ENCODE peak calls at places on chromosomes 6 and 20, in four cellular contexts. One of them, this sample, is unnamed. For H3K36me3, the result is how much of the 10 kb centered on the place peaks cover.

GRCh38 chr6:78363688-78364087 is 503.7 kb upstream of the IRAK1BP1 start:
- DNase-seq in iPS DF 6.9: no peak
- DNase-seq in colonic mucosa: no peak
- DNase-seq in neuronal stem cell: no peak
- DNase-seq in this sample: no peak

GRCh38 chr6:31114540-31114876 is at the start of gene PSORS1C1:
- DNase-seq in iPS DF 6.9: no peak
- DNase-seq in colonic mucosa: peak
- DNase-seq in neuronal stem cell: no peak
- DNase-seq in this sample: no peak

GRCh38 chr6:143368426-143368825 is 82.1 kb downstream of the ADAT2 start:
- DNase-seq in iPS DF 6.9: no peak
- DNase-seq in colonic mucosa: no peak
- DNase-seq in neuronal stem cell: no peak
- DNase-seq in this sample: no peak

GRCh38 chr6:126312013-126312665 is 27.8 kb upstream of the CENPW start:
- DNase-seq in iPS DF 6.9: peak
- DNase-seq in colonic mucosa: no peak
- DNase-seq in neuronal stem cell: no peak
- DNase-seq in this sample: no peak

GRCh38 chr6:21914121-21914973 is 320.8 kb downstream of the SOX4 start:
- DNase-seq in iPS DF 6.9: no peak
- DNase-seq in colonic mucosa: peak
- DNase-seq in neuronal stem cell: no peak
- DNase-seq in this sample: no peak

GRCh38 chr6:125904871-125905270 is 51.7 kb upstream of the HINT3 start:
- DNase-seq in iPS DF 6.9: no peak
- DNase-seq in colonic mucosa: no peak
- DNase-seq in neuronal stem cell: no peak
- DNase-seq in this sample: no peak

GRCh38 chr6:167136376-167136775 is 13.5 kb downstream of the CCR6 start:
- DNase-seq in iPS DF 6.9: no peak
- DNase-seq in colonic mucosa: no peak
- DNase-seq in neuronal stem cell: no peak
- DNase-seq in this sample: no peak

GRCh38 chr20:24662756-24663399 is 193.4 kb downstream of the SYNDIG1 start:
- DNase-seq in iPS DF 6.9: no peak
- DNase-seq in colonic mucosa: no peak
- DNase-seq in neuronal stem cell: no peak
- DNase-seq in this sample: no peak

GRCh38 chr20:4829494-4830211 is 107.9 kb downstream of the PRND start:
- DNase-seq in iPS DF 6.9: no peak
- DNase-seq in colonic mucosa: no peak
- DNase-seq in neuronal stem cell: no peak
- DNase-seq in this sample: no peak

GRCh38 chr6:4879724-4880372 is 103.6 kb downstream of the CDYL start:
- DNase-seq in iPS DF 6.9: no peak
- DNase-seq in colonic mucosa: peak
- DNase-seq in neuronal stem cell: no peak
- DNase-seq in this sample: no peak

GRCh38 chr20:63739129-63740069 is at the start of gene SLC2A4RG:
- DNase-seq in iPS DF 6.9: no peak
- DNase-seq in colonic mucosa: peak
- DNase-seq in neuronal stem cell: peak
- DNase-seq in this sample: no peak

GRCh38 chr6:27332692-27333641 is 20.9 kb upstream of the POM121L2 start:
- DNase-seq in iPS DF 6.9: peak
- DNase-seq in colonic mucosa: no peak
- DNase-seq in neuronal stem cell: peak
- DNase-seq in this sample: peak

GRCh38 chr6:109082178-109082577 is 12.5 kb downstream of the SESN1 start:
- DNase-seq in iPS DF 6.9: no peak
- DNase-seq in colonic mucosa: no peak
- DNase-seq in neuronal stem cell: no peak
- DNase-seq in this sample: no peak

GRCh38 chr6:1596088-1596852 is 13.4 kb upstream of the FOXC1 start:
- DNase-seq in iPS DF 6.9: no peak
- DNase-seq in colonic mucosa: peak
- DNase-seq in neuronal stem cell: no peak
- DNase-seq in this sample: no peak

GRCh38 chr6:46990031-46990644 is 52.0 kb downstream of the ADGRF1 start:
- DNase-seq in iPS DF 6.9: no peak
- DNase-seq in colonic mucosa: no peak
- DNase-seq in neuronal stem cell: no peak
- DNase-seq in this sample: no peak

GRCh38 chr6:65979120-65979519 is 272.1 kb upstream of the EYS start:
- DNase-seq in iPS DF 6.9: no peak
- DNase-seq in colonic mucosa: no peak
- DNase-seq in neuronal stem cell: no peak
- DNase-seq in this sample: no peak

GRCh38 chr6:52363222-52363867 is 1.4 kb downstream of the PAQR8 start:
- DNase-seq in iPS DF 6.9: no peak
- DNase-seq in colonic mucosa: peak
- DNase-seq in neuronal stem cell: no peak
- DNase-seq in this sample: no peak
- H3K27ac ChIP-seq in iPS DF 6.9: no peak
- H3K27ac ChIP-seq in colonic mucosa: peak
- H3K27ac ChIP-seq in neuronal stem cell: no peak
- H3K27ac ChIP-seq in this sample: no peak

GRCh38 chr20:32158351-32158750 is 48.8 kb downstream of the TM9SF4 start:
- DNase-seq in iPS DF 6.9: no peak
- DNase-seq in colonic mucosa: no peak
- DNase-seq in neuronal stem cell: no peak
- DNase-seq in this sample: no peak
- H3K36me3 ChIP-seq in iPS DF 6.9: under half
- H3K36me3 ChIP-seq in colonic mucosa: under half
- H3K36me3 ChIP-seq in neuronal stem cell: under half
- H3K36me3 ChIP-seq in this sample: half or more

GRCh38 chr20:45779011-45779915 is 12.4 kb downstream of the WFDC3 start:
- DNase-seq in iPS DF 6.9: no peak
- DNase-seq in colonic mucosa: peak
- DNase-seq in neuronal stem cell: no peak
- DNase-seq in this sample: no peak

GRCh38 chr20:45781391-45781931 is 10.2 kb downstream of the WFDC3 start:
- DNase-seq in iPS DF 6.9: no peak
- DNase-seq in colonic mucosa: no peak
- DNase-seq in neuronal stem cell: no peak
- DNase-seq in this sample: no peak

GRCh38 chr20:45780159-45780558 is 11.5 kb downstream of the WFDC3 start:
- DNase-seq in iPS DF 6.9: no peak
- DNase-seq in colonic mucosa: no peak
- DNase-seq in neuronal stem cell: no peak
- DNase-seq in this sample: no peak

GRCh38 chr20:45783656-45784294 is 7.9 kb downstream of the WFDC3 start:
- DNase-seq in iPS DF 6.9: no peak
- DNase-seq in colonic mucosa: peak
- DNase-seq in neuronal stem cell: no peak
- DNase-seq in this sample: no peak

DNA sequence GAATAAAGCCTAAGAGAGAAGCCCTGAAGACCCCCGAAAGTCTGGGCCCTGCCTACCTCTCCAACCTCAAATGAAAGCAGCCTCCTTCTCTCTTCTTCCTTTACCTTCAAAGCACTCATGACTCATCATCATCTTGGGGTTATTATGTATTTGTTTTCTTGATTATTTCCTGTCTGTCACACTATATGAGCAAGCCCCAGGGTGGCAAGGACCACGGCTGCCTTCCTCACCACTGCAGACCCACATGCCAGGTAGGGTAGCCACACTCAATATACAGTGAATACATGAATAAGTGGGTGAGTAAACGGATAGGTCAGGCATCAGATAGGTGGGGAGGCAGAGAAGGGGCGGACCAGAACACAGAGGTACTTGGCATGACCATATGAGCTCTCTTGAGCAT is 8.8 kb downstream of the WFDC3 start:
- DNase-seq in iPS DF 6.9: no peak
- DNase-seq in colonic mucosa: no peak
- DNase-seq in neuronal stem cell: no peak
- DNase-seq in this sample: no peak
- H3K27ac ChIP-seq in iPS DF 6.9: no peak
- H3K27ac ChIP-seq in colonic mucosa: peak
- H3K27ac ChIP-seq in neuronal stem cell: no peak
- H3K27ac ChIP-seq in this sample: no peak

DNA sequence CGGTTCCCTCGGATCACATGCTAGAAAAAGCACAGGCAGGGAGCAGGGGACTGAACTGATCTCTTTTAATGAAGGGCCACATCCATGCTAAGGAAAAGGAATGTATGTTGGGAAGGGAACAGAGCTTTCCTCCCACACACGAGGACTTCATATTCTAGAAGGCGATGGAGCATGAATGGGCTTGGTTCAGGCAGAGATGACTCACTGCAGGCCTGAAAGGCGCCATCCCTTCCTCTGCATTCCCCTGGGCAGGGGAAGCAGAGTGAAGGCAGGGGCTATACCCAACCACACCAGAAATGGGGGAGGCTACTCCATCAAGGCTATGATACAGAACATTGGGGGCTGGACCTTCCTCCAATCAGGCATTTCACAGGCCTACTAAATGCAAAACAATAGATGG is 30.6 kb downstream of the ELMO2 start:
- DNase-seq in iPS DF 6.9: no peak
- DNase-seq in colonic mucosa: no peak
- DNase-seq in neuronal stem cell: no peak
- DNase-seq in this sample: no peak
- H3K36me3 ChIP-seq in iPS DF 6.9: under half
- H3K36me3 ChIP-seq in colonic mucosa: under half
- H3K36me3 ChIP-seq in neuronal stem cell: half or more
- H3K36me3 ChIP-seq in this sample: under half

GRCh38 chr20:48156951-48157700 is 371.8 kb upstream of the SULF2 start:
- DNase-seq in iPS DF 6.9: no peak
- DNase-seq in colonic mucosa: no peak
- DNase-seq in neuronal stem cell: no peak
- DNase-seq in this sample: no peak

GRCh38 chr20:48156521-48156920 is 371.2 kb upstream of the SULF2 start:
- DNase-seq in iPS DF 6.9: no peak
- DNase-seq in colonic mucosa: no peak
- DNase-seq in neuronal stem cell: no peak
- DNase-seq in this sample: no peak

GRCh38 chr20:48162621-48163020 is 377.3 kb upstream of the SULF2 start:
- DNase-seq in iPS DF 6.9: no peak
- DNase-seq in colonic mucosa: no peak
- DNase-seq in neuronal stem cell: no peak
- DNase-seq in this sample: no peak

GRCh38 chr20:48157970-48158369 is 372.7 kb upstream of the SULF2 start:
- DNase-seq in iPS DF 6.9: no peak
- DNase-seq in colonic mucosa: no peak
- DNase-seq in neuronal stem cell: no peak
- DNase-seq in this sample: no peak

DNA sequence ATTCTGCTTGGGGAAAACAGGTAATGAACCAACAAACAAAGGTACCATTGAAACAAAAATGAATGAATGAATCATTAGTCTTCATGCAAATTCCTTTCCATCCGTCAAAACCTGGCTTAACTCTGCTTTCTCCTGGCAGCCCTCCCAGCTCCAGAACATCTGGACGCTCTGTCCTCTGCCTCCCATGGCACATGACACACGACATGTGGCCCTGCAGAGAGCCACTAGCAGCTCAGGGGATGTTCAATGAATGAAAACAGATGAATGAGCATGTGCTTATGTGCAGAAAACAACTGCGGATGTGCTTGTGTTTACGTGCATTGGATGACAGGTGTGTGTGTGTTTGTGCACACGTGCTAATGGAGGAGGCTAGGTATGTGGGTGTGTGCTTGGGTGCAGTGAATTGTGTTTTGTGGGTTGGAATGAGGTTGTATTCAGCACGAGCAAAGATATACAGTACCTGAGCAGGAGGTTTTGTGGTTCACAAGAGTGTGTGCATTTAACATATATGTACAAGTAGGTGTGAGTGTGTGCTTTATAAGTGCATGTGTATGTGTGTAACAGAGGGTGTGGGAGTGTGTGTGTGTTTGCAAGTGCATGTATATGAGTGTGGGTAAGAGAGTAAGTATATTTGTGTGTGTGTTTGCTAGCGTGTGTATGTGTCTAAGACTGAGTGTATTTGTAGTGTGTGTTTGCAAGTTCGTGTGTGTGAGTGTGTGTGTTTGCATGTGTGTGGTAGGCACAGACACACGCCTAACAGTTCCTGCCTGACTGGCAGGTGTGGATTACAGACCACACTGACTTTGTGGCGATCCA is 374.1 kb upstream of the SULF2 start:
- DNase-seq in iPS DF 6.9: no peak
- DNase-seq in colonic mucosa: no peak
- DNase-seq in neuronal stem cell: no peak
- DNase-seq in this sample: no peak
- H3K27ac ChIP-seq in iPS DF 6.9: no peak
- H3K27ac ChIP-seq in colonic mucosa: no peak
- H3K27ac ChIP-seq in neuronal stem cell: no peak
- H3K27ac ChIP-seq in this sample: no peak